ENCODE peak calls at places on chromosomes 16 and 17, in five cellular contexts. J is activated T-helper 1 cell treated with anti-CD3 and anti-CD28 coated beads, Interleukin-12 subunit alpha, Interleukin-12 subunit beta, Interleukin-2, Interleukin-4 antibody, amounts not matched to agents 30 ng/mL and 10 ng/mL and 1 ng/mL, durations not matched to agents 14 hours and 24 hours and 36 hours; E is GM12865; C is coronary artery; X is T follicular helper cell. N is an unnamed sample.
A peak's percentile ranks its signal among the peaks of the same experiment; 100 is the strongest.

GRCh38 chr16:75086281-75086680 is 30.3 kb downstream of the LDHD start:
- DNase-seq in C (no peak), J (no peak), E (no peak), X (no peak), N (no peak)

GRCh38 chr16:58109330-58109729 is 19.9 kb downstream of the CFAP20 start:
- DNase-seq in C (no peak), X (no peak), E (no peak), J (no peak), N (no peak)

GRCh38 chr16:27363797-27364196 is 38.2 kb upstream of the IL21R start:
- DNase-seq in X (no peak), J (no peak), C (no peak), E (no peak), N (no peak)

GRCh38 chr16:2289282-2289681 is 21.4 kb upstream of the RNPS1 start:
- DNase-seq in E (no peak), J (no peak), C (no peak), X (no peak), N (no peak)

GRCh38 chr16:51357839-51358238 is 206.8 kb upstream of the SALL1 start:
- DNase-seq in E (no peak), J (no peak), X (no peak), C (no peak), N (no peak)

GRCh38 chr17:2789700-2790099 is 6.5 kb upstream of the RAP1GAP2 start:
- DNase-seq in E (no peak), J (no peak), X (no peak), C (no peak), N (no peak)

GRCh38 chr17:83200231-83200699 is 120.9 kb downstream of the METRNL start:
- DNase-seq in E (peak; percentile 39), C (peak; percentile 90), J (peak; percentile 68), X (no peak), N (no peak)

GRCh38 chr16:23537390-23537789 is 19.8 kb downstream of the EARS2 start:
- DNase-seq in C (no peak), J (no peak), E (no peak), X (no peak), N (no peak)

GRCh38 chr16:81599034-81599744 is 154.6 kb downstream of the CMIP start:
- DNase-seq in C (no peak), E (no peak), J (no peak), X (no peak), N (no peak)

GRCh38 chr17:45729284-45729907 is 54.7 kb upstream of the CRHR1 start:
- DNase-seq in C (no peak), E (no peak), X (no peak), J (no peak), N (no peak)

GRCh38 chr16:67542464-67542863 is 13.8 kb downstream of the RIPOR1 start:
- DNase-seq in C (no peak), X (peak; percentile 67), J (peak; percentile 79), E (peak; percentile 88), N (peak; percentile 80)

GRCh38 chr16:71474864-71475263 is 12.8 kb upstream of the ZNF23 start:
- DNase-seq in J (no peak), C (no peak), X (no peak), E (no peak), N (no peak)

GRCh38 chr17:16419074-16419928 is 3.9 kb downstream of the TRPV2 start:
- DNase-seq in E (peak; percentile 84), C (no peak), J (peak; percentile 24), X (no peak), N (peak; percentile 59)

GRCh38 chr16:60989592-60989991 is 1046.6 kb downstream of the CDH8 start:
- DNase-seq in E (no peak), X (no peak), J (no peak), C (no peak), N (no peak)

N was measured in GM20000.